ENCODE peak calls at places on chromosomes 13 and 19, in six cellular contexts. V is activated naive CD4-positive, alpha-beta T cell treated with anti-CD3 and anti-CD28 coated beads for 36 hours; N is HEK293T; J is cardiac muscle cell; Q is NCI-H748 treated with DMSO at 0.1 percent for 48 hours; W is HFF-Myc. G is an unnamed sample.

GRCh38 chr13:29907670-29908069 is 57.3 kb upstream of the UBL3 start:
- DNase-seq in V (no peak), N (no peak), J (no peak), Q (no peak), W (no peak), G (no peak)

GRCh38 chr19:10952809-10953208 is 8.0 kb upstream of the SMARCA4 start:
- DNase-seq in V (no peak), N (no peak), J (no peak), Q (no peak), W (no peak), G (no peak)

GRCh38 chr13:73138967-73139491 is 80.2 kb downstream of the KLF5 start:
- DNase-seq in V (no peak), N (no peak), J (no peak), Q (peak; percentile 71), W (no peak), G (no peak)

GRCh38 chr19:18373407-18373891 is 12.5 kb upstream of the GDF15 start:
- DNase-seq in V (no peak), N (no peak), J (no peak), Q (no peak), W (no peak), G (no peak)

GRCh38 chr13:29707876-29708543 is 112.5 kb upstream of the SLC7A1 start:
- DNase-seq in V (peak; percentile 68), N (peak; percentile 75), J (peak; percentile 60), Q (peak; percentile 34), W (peak; percentile 24), G (no peak)

GRCh38 chr13:110304256-110304655 is 2.7 kb downstream of the COL4A1 start:
- DNase-seq in V (no peak), N (no peak), J (no peak), Q (no peak), W (no peak), G (no peak)

GRCh38 chr13:27595055-27595811 is 25.1 kb downstream of the LNX2 start:
- DNase-seq in V (no peak), N (no peak), J (no peak), Q (no peak), W (no peak), G (no peak)

GRCh38 chr19:18385675-18386542 is at the start of gene GDF15:
- DNase-seq in V (peak; percentile 56), N (peak; percentile 82), J (peak; percentile 38), Q (no peak), W (no peak), G (peak; percentile 53)

GRCh38 chr19:15262011-15262410 is 29.8 kb upstream of the EPHX3 start:
- DNase-seq in V (no peak), N (no peak), J (no peak), Q (no peak), W (no peak), G (no peak)

GRCh38 chr19:39424934-39425333 is 10.8 kb downstream of the RPS16 start:
- DNase-seq in V (no peak), N (no peak), J (no peak), Q (no peak), W (no peak), G (peak; percentile 34)

G was measured in B cell.